ENCODE peak calls at places on chromosomes 13 and 19, in seven cellular contexts. J is B cell, W is breast epithelium, Q is stomach, Z is WTC11, X is heart left ventricle, B is fibroblast of villous mesenchyme. T is an unnamed sample.

GRCh38 chr19:40690699-40691420 is 409 bp upstream of the NUMBL start:
- DNase-seq in J (peak), W (peak), Q (peak), Z (peak), X (peak), B (peak), T (peak)

GRCh38 chr13:67048084-67048792 is 181.9 kb downstream of the PCDH9 start:
- DNase-seq in J (peak), W (no peak), Q (no peak), Z (no peak), X (no peak), B (peak), T (peak)

GRCh38 chr19:19508217-19508616 is 7.1 kb downstream of the TSSK6 start:
- DNase-seq in J (no peak), W (no peak), Q (no peak), Z (no peak), X (no peak), B (no peak), T (no peak)

GRCh38 chr13:60167121-60167520 is 3.4 kb upstream of the DIAPH3 start:
- DNase-seq in J (no peak), W (no peak), Q (no peak), Z (no peak), X (no peak), B (no peak), T (no peak)

GRCh38 chr19:42129399-42130253 is 2.6 kb downstream of the POU2F2 start:
- DNase-seq in J (peak), W (no peak), Q (peak), Z (no peak), X (no peak), B (peak), T (no peak)

GRCh38 chr13:110799246-110800236 is 86.0 kb downstream of the ING1 start:
- DNase-seq in J (no peak), W (no peak), Q (no peak), Z (no peak), X (peak), B (peak), T (no peak)

GRCh38 chr19:45597425-45598111 is 4.4 kb downstream of the GPR4 start:
- DNase-seq in J (no peak), W (no peak), Q (no peak), Z (no peak), X (peak), B (no peak), T (no peak)

GRCh38 chr13:77124423-77124822 is 97.5 kb upstream of the FBXL3 start:
- DNase-seq in J (no peak), W (no peak), Q (no peak), Z (no peak), X (no peak), B (peak), T (no peak)

GRCh38 chr19:48444129-48444932 is 1.5 kb upstream of the GRWD1 start:
- DNase-seq in J (no peak), W (no peak), Q (no peak), Z (no peak), X (no peak), B (no peak), T (no peak)

GRCh38 chr13:35723820-35724219 is 247.3 kb upstream of the MAB21L1 start:
- DNase-seq in J (no peak), W (no peak), Q (no peak), Z (no peak), X (peak), B (peak), T (no peak)

GRCh38 chr19:43776285-43776684 is 4.5 kb downstream of the KCNN4 start:
- DNase-seq in J (no peak), W (no peak), Q (no peak), Z (no peak), X (no peak), B (no peak), T (no peak)

GRCh38 chr13:98201178-98201577 is 24.1 kb upstream of the RNF113B start:
- DNase-seq in J (no peak), W (no peak), Q (no peak), Z (no peak), X (no peak), B (no peak), T (no peak)

GRCh38 chr13:37869756-37870488 is at the start of gene TRPC4:
- DNase-seq in J (no peak), W (no peak), Q (peak), Z (peak), X (peak), B (peak), T (no peak)

GRCh38 chr13:39516140-39516539 is 86.9 kb downstream of the LHFPL6 start:
- DNase-seq in J (no peak), W (no peak), Q (no peak), Z (no peak), X (peak), B (no peak), T (no peak)

GRCh38 chr13:48437381-48437780 is 24.5 kb upstream of the LPAR6 start:
- DNase-seq in J (no peak), W (no peak), Q (peak), Z (no peak), X (peak), B (peak), T (no peak)

GRCh38 chr19:48624067-48624594 is 4.8 kb downstream of the SPHK2 start:
- DNase-seq in J (peak), W (peak), Q (peak), Z (peak), X (peak), B (peak), T (peak)

GRCh38 chr19:55909801-55910200 is 22.3 kb downstream of the NLRP13 start:
- DNase-seq in J (no peak), W (no peak), Q (no peak), Z (no peak), X (no peak), B (no peak), T (no peak)

GRCh38 chr19:43983912-43984686 is at the start of gene ZNF155:
- DNase-seq in J (peak), W (peak), Q (peak), Z (peak), X (peak), B (peak), T (peak)

GRCh38 chr13:111262715-111263114 is 57.7 kb upstream of the TEX29 start:
- DNase-seq in J (no peak), W (no peak), Q (no peak), Z (no peak), X (no peak), B (no peak), T (no peak)

GRCh38 chr19:15180451-15181390 is 20.1 kb downstream of the NOTCH3 start:
- DNase-seq in J (no peak), W (no peak), Q (peak), Z (peak), X (no peak), B (no peak), T (no peak)

GRCh38 chr19:12497032-12497431 is 12.4 kb upstream of the ZNF709 start:
- DNase-seq in J (no peak), W (no peak), Q (no peak), Z (no peak), X (no peak), B (no peak), T (no peak)

GRCh38 chr19:12496480-12496879 is 11.9 kb upstream of the ZNF709 start:
- DNase-seq in J (no peak), W (no peak), Q (no peak), Z (no peak), X (no peak), B (no peak), T (no peak)

GRCh38 chr19:12494260-12494860 is 9.7 kb upstream of the ZNF709 start:
- DNase-seq in J (no peak), W (no peak), Q (no peak), Z (no peak), X (no peak), B (no peak), T (no peak)

DNA sequence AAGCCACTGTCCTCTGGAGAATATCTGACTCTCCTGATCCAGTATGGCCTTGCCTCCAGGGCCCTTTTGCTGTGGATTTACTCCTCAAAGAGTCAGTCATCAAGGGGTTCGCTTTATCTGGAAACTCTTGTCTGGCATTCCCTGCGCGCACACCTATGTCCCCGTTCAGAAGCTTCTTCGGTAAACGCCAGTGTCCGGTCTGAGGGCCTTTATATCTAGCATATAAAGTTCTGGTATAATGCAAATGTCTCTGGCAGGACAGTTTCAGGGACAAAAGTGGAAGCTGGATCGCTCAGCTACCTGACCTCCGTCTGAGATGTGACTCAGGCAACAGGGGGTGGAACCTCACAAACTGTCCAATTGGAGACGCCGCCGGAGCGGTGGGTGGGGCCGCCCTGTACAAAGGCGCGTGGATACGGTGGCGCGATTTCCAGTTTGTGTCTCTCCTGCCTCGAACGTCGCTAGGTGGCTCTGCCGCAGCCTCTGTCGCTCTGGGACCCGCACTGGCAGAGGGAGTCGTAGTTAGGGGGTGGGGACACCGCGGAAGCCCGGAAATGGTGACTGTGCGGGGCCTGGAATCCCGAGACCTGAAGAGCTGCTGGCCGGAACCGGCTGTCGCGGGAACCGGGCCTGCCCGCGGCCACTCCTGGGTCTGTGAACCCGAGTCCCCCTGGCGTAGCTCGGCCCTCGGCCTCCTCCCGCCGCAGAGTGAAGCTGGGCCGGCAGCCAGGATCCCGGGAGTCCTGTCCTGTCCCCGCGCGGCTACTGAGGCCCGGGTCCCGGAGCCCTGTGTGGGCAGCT is 10.6 kb upstream of the ZNF709 start:
- DNase-seq in J (peak), W (peak), Q (peak), Z (peak), X (peak), B (peak), T (peak)
- TF ChIP-seq CTCF in J (peak), W (peak), Q (peak), Z (no peak), X (peak), B (peak), T (peak)

GRCh38 chr13:84910423-84910822 is 888.8 kb downstream of the SLITRK6 start:
- DNase-seq in J (no peak), W (no peak), Q (no peak), Z (no peak), X (no peak), B (no peak), T (no peak)
- TF ChIP-seq CTCF in J (no peak), W (no peak), Q (no peak), Z (no peak), X (no peak), B (no peak), T (no peak)

DNA sequence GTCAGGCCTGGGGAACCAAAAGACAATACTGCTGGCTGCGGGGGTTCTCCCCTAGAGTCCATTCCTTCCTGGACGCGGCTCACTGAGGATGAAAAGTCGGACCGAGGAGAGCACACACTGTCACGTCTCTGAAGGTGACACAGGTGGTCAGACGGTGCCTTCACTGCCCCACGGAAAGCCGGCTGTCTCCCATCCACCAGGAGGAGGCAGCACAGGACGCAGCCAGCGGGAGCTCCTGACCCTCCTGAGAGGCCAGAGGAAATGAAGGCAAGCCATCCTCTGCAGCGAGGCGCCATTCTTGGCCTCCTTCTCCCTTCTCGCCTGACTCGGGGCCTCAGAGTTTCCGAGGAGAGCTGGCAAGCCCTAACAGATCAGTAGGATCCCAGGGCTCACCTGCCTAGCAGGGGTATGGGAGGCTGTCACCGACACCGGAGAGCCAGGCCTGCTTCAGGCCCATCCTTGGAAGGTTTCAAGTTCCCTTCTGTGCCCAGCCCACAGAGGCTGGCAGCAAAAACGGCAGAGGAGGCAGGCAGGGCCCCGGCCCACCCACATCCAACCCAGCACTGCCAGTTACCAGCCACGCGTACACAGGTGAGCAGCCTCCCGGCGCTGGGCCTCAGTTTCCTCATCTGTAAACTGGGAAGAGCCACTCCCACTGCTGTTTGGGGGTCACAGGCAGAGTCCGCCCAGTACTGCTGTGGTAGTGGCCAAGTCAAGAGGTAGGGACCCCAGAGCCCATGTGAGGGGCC is 4.5 kb downstream of the REXO1 start:
- DNase-seq in J (no peak), W (no peak), Q (no peak), Z (no peak), X (no peak), B (no peak), T (no peak)
- TF ChIP-seq CTCF in J (no peak), W (no peak), Q (no peak), Z (no peak), X (no peak), B (no peak), T (peak)

DNA sequence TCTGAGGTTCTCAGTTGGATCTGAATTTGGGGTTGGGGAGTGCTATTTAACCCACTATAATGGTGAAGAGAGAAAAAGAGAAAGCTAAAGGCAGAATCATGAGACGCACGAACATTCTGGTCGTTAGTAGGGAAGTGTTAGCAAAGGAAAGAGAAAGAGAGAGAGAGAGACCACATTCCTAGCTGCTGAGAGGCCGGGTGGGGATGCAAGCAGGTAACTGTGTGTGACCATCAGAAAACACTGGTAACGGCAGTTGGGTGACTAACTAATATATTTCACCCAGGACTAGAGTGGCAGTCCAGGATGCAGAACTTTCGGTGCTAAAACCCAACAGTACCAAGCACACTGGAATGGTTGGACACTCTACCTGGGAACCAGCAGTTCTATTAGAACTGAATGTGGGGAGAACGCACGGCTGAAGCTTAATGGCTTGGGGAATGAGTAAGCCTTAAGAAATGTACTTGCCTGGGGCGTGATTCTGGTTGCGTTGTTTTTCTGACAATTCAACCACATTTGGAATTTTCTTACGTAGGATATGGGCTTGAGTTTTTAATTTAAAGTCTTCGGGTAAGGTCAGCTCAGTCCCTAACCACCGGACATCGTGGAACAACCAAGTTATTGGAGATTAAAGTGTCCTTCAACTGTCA is 130.2 kb downstream of the DNAJC15 start:
- DNase-seq in J (no peak), W (no peak), Q (no peak), Z (no peak), X (no peak), B (peak), T (no peak)
- TF ChIP-seq CTCF in J (no peak), W (no peak), Q (no peak), Z (no peak), X (no peak), B (no peak), T (no peak)

GRCh38 chr13:27622102-27622820 is 569 bp downstream of the POLR1D start:
- DNase-seq in J (no peak), W (no peak), Q (no peak), Z (no peak), X (no peak), B (no peak), T (no peak)
- TF ChIP-seq CTCF in J (no peak), W (no peak), Q (peak), Z (no peak), X (no peak), B (peak), T (peak)

GRCh38 chr13:62096652-62097051 is 681.0 kb upstream of the PCDH20 start:
- DNase-seq in J (no peak), W (no peak), Q (no peak), Z (no peak), X (no peak), B (no peak), T (no peak)

GRCh38 chr13:62094937-62095336 is 679.3 kb upstream of the PCDH20 start:
- DNase-seq in J (no peak), W (no peak), Q (no peak), Z (no peak), X (no peak), B (no peak), T (no peak)

GRCh38 chr13:62093984-62094383 is 678.3 kb upstream of the PCDH20 start:
- DNase-seq in J (no peak), W (no peak), Q (no peak), Z (no peak), X (no peak), B (no peak), T (no peak)

GRCh38 chr13:62092536-62092935 is 676.9 kb upstream of the PCDH20 start:
- DNase-seq in J (no peak), W (no peak), Q (no peak), Z (no peak), X (no peak), B (no peak), T (no peak)

GRCh38 chr13:62092949-62093348 is 677.3 kb upstream of the PCDH20 start:
- DNase-seq in J (no peak), W (no peak), Q (no peak), Z (no peak), X (no peak), B (no peak), T (no peak)
- TF ChIP-seq CTCF in J (no peak), W (no peak), Q (no peak), Z (no peak), X (no peak), B (no peak), T (no peak)